ENCODE peak calls at places on chromosome 20, in ten cellular contexts. One of them, this sample, is unnamed.

GRCh38 chr20:63125893-63126601 is 89.9 kb downstream of the YTHDF1 start:
- DNase-seq in activated CD4-positive, alpha-beta T cell treated with anti-CD3 and anti-CD28 coated beads for 4 hours: no peak
- DNase-seq in stimulated activated naive CD8-positive, alpha-beta T cell treated with anti-CD3 and anti-CD28 coated beads, Interleukin-15, amount 100 ng/mL, for 72 hours: no peak
- DNase-seq in heart left ventricle: peak; percentile 43
- DNase-seq in GOT3: no peak
- DNase-seq in NCI-H460: no peak
- DNase-seq in MM.1S: no peak
- DNase-seq in hepatocyte: no peak
- DNase-seq in amniotic stem cell: no peak
- DNase-seq in dorsolateral prefrontal cortex: no peak
- DNase-seq in this sample: no peak

GRCh38 chr20:33985280-33985679 is 8.4 kb upstream of the RALY start:
- DNase-seq in amniotic stem cell: no peak
- DNase-seq in dorsolateral prefrontal cortex: no peak
- DNase-seq in hepatocyte: no peak
- DNase-seq in activated CD4-positive, alpha-beta T cell treated with anti-CD3 and anti-CD28 coated beads for 4 hours: no peak
- DNase-seq in NCI-H460: no peak
- DNase-seq in MM.1S: no peak
- DNase-seq in stimulated activated naive CD8-positive, alpha-beta T cell treated with anti-CD3 and anti-CD28 coated beads, Interleukin-15, amount 100 ng/mL, for 72 hours: no peak
- DNase-seq in GOT3: no peak
- DNase-seq in heart left ventricle: no peak
- DNase-seq in this sample: no peak

GRCh38 chr20:10428008-10428407 is 6.0 kb downstream of the MKKS start:
- DNase-seq in stimulated activated naive CD8-positive, alpha-beta T cell treated with anti-CD3 and anti-CD28 coated beads, Interleukin-15, amount 100 ng/mL, for 72 hours: no peak
- DNase-seq in dorsolateral prefrontal cortex: no peak
- DNase-seq in amniotic stem cell: no peak
- DNase-seq in NCI-H460: no peak
- DNase-seq in GOT3: no peak
- DNase-seq in hepatocyte: no peak
- DNase-seq in MM.1S: no peak
- DNase-seq in heart left ventricle: no peak
- DNase-seq in activated CD4-positive, alpha-beta T cell treated with anti-CD3 and anti-CD28 coated beads for 4 hours: no peak
- DNase-seq in this sample: no peak

GRCh38 chr20:24507182-24507853 is 37.9 kb downstream of the SYNDIG1 start:
- DNase-seq in MM.1S: peak; percentile 47
- DNase-seq in hepatocyte: peak; percentile 42
- DNase-seq in GOT3: no peak
- DNase-seq in amniotic stem cell: no peak
- DNase-seq in heart left ventricle: no peak
- DNase-seq in activated CD4-positive, alpha-beta T cell treated with anti-CD3 and anti-CD28 coated beads for 4 hours: no peak
- DNase-seq in stimulated activated naive CD8-positive, alpha-beta T cell treated with anti-CD3 and anti-CD28 coated beads, Interleukin-15, amount 100 ng/mL, for 72 hours: no peak
- DNase-seq in NCI-H460: no peak
- DNase-seq in dorsolateral prefrontal cortex: no peak
- DNase-seq in this sample: no peak

GRCh38 chr20:48679603-48680002 is 148.2 kb downstream of the PREX1 start:
- DNase-seq in dorsolateral prefrontal cortex: no peak
- DNase-seq in amniotic stem cell: no peak
- DNase-seq in stimulated activated naive CD8-positive, alpha-beta T cell treated with anti-CD3 and anti-CD28 coated beads, Interleukin-15, amount 100 ng/mL, for 72 hours: no peak
- DNase-seq in activated CD4-positive, alpha-beta T cell treated with anti-CD3 and anti-CD28 coated beads for 4 hours: no peak
- DNase-seq in hepatocyte: peak; percentile 46
- DNase-seq in MM.1S: no peak
- DNase-seq in NCI-H460: no peak
- DNase-seq in heart left ventricle: no peak
- DNase-seq in GOT3: no peak
- DNase-seq in this sample: no peak

GRCh38 chr20:38927902-38928578 is 1.8 kb downstream of the FAM83D start:
- DNase-seq in activated CD4-positive, alpha-beta T cell treated with anti-CD3 and anti-CD28 coated beads for 4 hours: no peak
- DNase-seq in stimulated activated naive CD8-positive, alpha-beta T cell treated with anti-CD3 and anti-CD28 coated beads, Interleukin-15, amount 100 ng/mL, for 72 hours: no peak
- DNase-seq in MM.1S: no peak
- DNase-seq in heart left ventricle: no peak
- DNase-seq in dorsolateral prefrontal cortex: no peak
- DNase-seq in hepatocyte: no peak
- DNase-seq in amniotic stem cell: no peak
- DNase-seq in GOT3: no peak
- DNase-seq in NCI-H460: no peak
- DNase-seq in this sample: no peak

GRCh38 chr20:4545526-4545925 is 176.2 kb upstream of the PRND start:
- DNase-seq in NCI-H460: no peak
- DNase-seq in GOT3: no peak
- DNase-seq in heart left ventricle: no peak
- DNase-seq in stimulated activated naive CD8-positive, alpha-beta T cell treated with anti-CD3 and anti-CD28 coated beads, Interleukin-15, amount 100 ng/mL, for 72 hours: no peak
- DNase-seq in hepatocyte: no peak
- DNase-seq in activated CD4-positive, alpha-beta T cell treated with anti-CD3 and anti-CD28 coated beads for 4 hours: no peak
- DNase-seq in amniotic stem cell: no peak
- DNase-seq in MM.1S: no peak
- DNase-seq in dorsolateral prefrontal cortex: no peak
- DNase-seq in this sample: no peak

GRCh38 chr20:47011984-47012383 is 117.3 kb downstream of the EYA2 start:
- DNase-seq in GOT3: no peak
- DNase-seq in heart left ventricle: no peak
- DNase-seq in MM.1S: no peak
- DNase-seq in stimulated activated naive CD8-positive, alpha-beta T cell treated with anti-CD3 and anti-CD28 coated beads, Interleukin-15, amount 100 ng/mL, for 72 hours: no peak
- DNase-seq in activated CD4-positive, alpha-beta T cell treated with anti-CD3 and anti-CD28 coated beads for 4 hours: no peak
- DNase-seq in dorsolateral prefrontal cortex: no peak
- DNase-seq in hepatocyte: no peak
- DNase-seq in NCI-H460: no peak
- DNase-seq in amniotic stem cell: no peak
- DNase-seq in this sample: no peak

GRCh38 chr20:45153756-45154155 is 20.9 kb upstream of the PI3 start:
- DNase-seq in hepatocyte: no peak
- DNase-seq in dorsolateral prefrontal cortex: no peak
- DNase-seq in MM.1S: no peak
- DNase-seq in heart left ventricle: no peak
- DNase-seq in GOT3: no peak
- DNase-seq in NCI-H460: no peak
- DNase-seq in stimulated activated naive CD8-positive, alpha-beta T cell treated with anti-CD3 and anti-CD28 coated beads, Interleukin-15, amount 100 ng/mL, for 72 hours: no peak
- DNase-seq in amniotic stem cell: no peak
- DNase-seq in activated CD4-positive, alpha-beta T cell treated with anti-CD3 and anti-CD28 coated beads for 4 hours: no peak
- DNase-seq in this sample: no peak

GRCh38 chr20:19761853-19762252 is 3.8 kb downstream of the RIN2 start:
- DNase-seq in activated CD4-positive, alpha-beta T cell treated with anti-CD3 and anti-CD28 coated beads for 4 hours: no peak
- DNase-seq in stimulated activated naive CD8-positive, alpha-beta T cell treated with anti-CD3 and anti-CD28 coated beads, Interleukin-15, amount 100 ng/mL, for 72 hours: no peak
- DNase-seq in heart left ventricle: no peak
- DNase-seq in NCI-H460: no peak
- DNase-seq in dorsolateral prefrontal cortex: no peak
- DNase-seq in MM.1S: no peak
- DNase-seq in GOT3: no peak
- DNase-seq in amniotic stem cell: no peak
- DNase-seq in hepatocyte: no peak
- DNase-seq in this sample: no peak

GRCh38 chr20:54134445-54135220 is 39.2 kb downstream of the CYP24A1 start:
- DNase-seq in GOT3: no peak
- DNase-seq in amniotic stem cell: no peak
- DNase-seq in stimulated activated naive CD8-positive, alpha-beta T cell treated with anti-CD3 and anti-CD28 coated beads, Interleukin-15, amount 100 ng/mL, for 72 hours: no peak
- DNase-seq in heart left ventricle: no peak
- DNase-seq in dorsolateral prefrontal cortex: no peak
- DNase-seq in hepatocyte: no peak
- DNase-seq in NCI-H460: no peak
- DNase-seq in MM.1S: no peak
- DNase-seq in activated CD4-positive, alpha-beta T cell treated with anti-CD3 and anti-CD28 coated beads for 4 hours: no peak
- DNase-seq in this sample: no peak

GRCh38 chr20:61621381-61621780 is 369.3 kb downstream of the CDH4 start:
- DNase-seq in hepatocyte: no peak
- DNase-seq in MM.1S: no peak
- DNase-seq in NCI-H460: no peak
- DNase-seq in heart left ventricle: no peak
- DNase-seq in amniotic stem cell: no peak
- DNase-seq in dorsolateral prefrontal cortex: no peak
- DNase-seq in activated CD4-positive, alpha-beta T cell treated with anti-CD3 and anti-CD28 coated beads for 4 hours: no peak
- DNase-seq in GOT3: no peak
- DNase-seq in stimulated activated naive CD8-positive, alpha-beta T cell treated with anti-CD3 and anti-CD28 coated beads, Interleukin-15, amount 100 ng/mL, for 72 hours: no peak
- DNase-seq in this sample: no peak

GRCh38 chr20:50381771-50382593 is 128.2 kb upstream of the PTPN1 start:
- DNase-seq in MM.1S: peak; percentile 33
- DNase-seq in stimulated activated naive CD8-positive, alpha-beta T cell treated with anti-CD3 and anti-CD28 coated beads, Interleukin-15, amount 100 ng/mL, for 72 hours: no peak
- DNase-seq in heart left ventricle: no peak
- DNase-seq in NCI-H460: no peak
- DNase-seq in amniotic stem cell: no peak
- DNase-seq in hepatocyte: no peak
- DNase-seq in GOT3: no peak
- DNase-seq in dorsolateral prefrontal cortex: no peak
- DNase-seq in activated CD4-positive, alpha-beta T cell treated with anti-CD3 and anti-CD28 coated beads for 4 hours: peak; percentile 5
- DNase-seq in this sample: no peak

GRCh38 chr20:34084227-34084923 is 27.7 kb downstream of the EIF2S2 start:
- DNase-seq in amniotic stem cell: no peak
- DNase-seq in stimulated activated naive CD8-positive, alpha-beta T cell treated with anti-CD3 and anti-CD28 coated beads, Interleukin-15, amount 100 ng/mL, for 72 hours: no peak
- DNase-seq in activated CD4-positive, alpha-beta T cell treated with anti-CD3 and anti-CD28 coated beads for 4 hours: no peak
- DNase-seq in hepatocyte: no peak
- DNase-seq in MM.1S: no peak
- DNase-seq in NCI-H460: no peak
- DNase-seq in heart left ventricle: no peak
- DNase-seq in dorsolateral prefrontal cortex: no peak
- DNase-seq in GOT3: no peak
- DNase-seq in this sample: no peak

GRCh38 chr20:49985617-49986016 is 2.8 kb downstream of the SNAI1 start:
- DNase-seq in dorsolateral prefrontal cortex: no peak
- DNase-seq in activated CD4-positive, alpha-beta T cell treated with anti-CD3 and anti-CD28 coated beads for 4 hours: no peak
- DNase-seq in amniotic stem cell: no peak
- DNase-seq in NCI-H460: no peak
- DNase-seq in GOT3: no peak
- DNase-seq in stimulated activated naive CD8-positive, alpha-beta T cell treated with anti-CD3 and anti-CD28 coated beads, Interleukin-15, amount 100 ng/mL, for 72 hours: no peak
- DNase-seq in hepatocyte: no peak
- DNase-seq in heart left ventricle: no peak
- DNase-seq in MM.1S: no peak
- DNase-seq in this sample: no peak

GRCh38 chr20:23920936-23921335 is 41.4 kb upstream of the CST5 start:
- DNase-seq in activated CD4-positive, alpha-beta T cell treated with anti-CD3 and anti-CD28 coated beads for 4 hours: no peak
- DNase-seq in NCI-H460: no peak
- DNase-seq in dorsolateral prefrontal cortex: no peak
- DNase-seq in stimulated activated naive CD8-positive, alpha-beta T cell treated with anti-CD3 and anti-CD28 coated beads, Interleukin-15, amount 100 ng/mL, for 72 hours: no peak
- DNase-seq in hepatocyte: peak; percentile 2
- DNase-seq in heart left ventricle: no peak
- DNase-seq in amniotic stem cell: no peak
- DNase-seq in MM.1S: no peak
- DNase-seq in GOT3: no peak
- DNase-seq in this sample: no peak

GRCh38 chr20:8116067-8116811 is 15.8 kb upstream of the PLCB1 start:
- DNase-seq in MM.1S: no peak
- DNase-seq in hepatocyte: no peak
- DNase-seq in dorsolateral prefrontal cortex: no peak
- DNase-seq in activated CD4-positive, alpha-beta T cell treated with anti-CD3 and anti-CD28 coated beads for 4 hours: no peak
- DNase-seq in heart left ventricle: no peak
- DNase-seq in GOT3: no peak
- DNase-seq in NCI-H460: no peak
- DNase-seq in stimulated activated naive CD8-positive, alpha-beta T cell treated with anti-CD3 and anti-CD28 coated beads, Interleukin-15, amount 100 ng/mL, for 72 hours: no peak
- DNase-seq in amniotic stem cell: no peak
- DNase-seq in this sample: no peak

GRCh38 chr20:7775072-7775471 is 165.2 kb downstream of the HAO1 start:
- DNase-seq in hepatocyte: no peak
- DNase-seq in heart left ventricle: no peak
- DNase-seq in dorsolateral prefrontal cortex: no peak
- DNase-seq in NCI-H460: no peak
- DNase-seq in MM.1S: no peak
- DNase-seq in GOT3: no peak
- DNase-seq in activated CD4-positive, alpha-beta T cell treated with anti-CD3 and anti-CD28 coated beads for 4 hours: no peak
- DNase-seq in stimulated activated naive CD8-positive, alpha-beta T cell treated with anti-CD3 and anti-CD28 coated beads, Interleukin-15, amount 100 ng/mL, for 72 hours: no peak
- DNase-seq in amniotic stem cell: peak; percentile 14
- DNase-seq in this sample: no peak